ENCODE peak calls at places on chromosomes 12 and 14, in six cellular contexts. J, L, T, V, A and K are unnamed samples. For H3K4me1, the result is how much of the 10 kb centered on the place peaks cover.

GRCh38 chr12:108814462-108815211 is 42.7 kb downstream of the SSH1 start:
- DNase-seq in J (peak), L (no peak), T (no peak), V (no peak), A (no peak), K (no peak)

GRCh38 chr14:22296722-22297121 is 292.3 kb downstream of the DAD1 start:
- DNase-seq in J (no peak), L (no peak), T (no peak), V (no peak), A (no peak), K (no peak)

GRCh38 chr12:130335517-130336392 is 1.9 kb upstream of the PIWIL1 start:
- DNase-seq in J (no peak), L (no peak), T (peak), V (no peak), A (no peak), K (peak)

GRCh38 chr12:123492290-123492689 is 34.4 kb downstream of the SNRNP35 start:
- DNase-seq in J (no peak), L (no peak), T (no peak), V (no peak), A (peak), K (no peak)

GRCh38 chr12:7060353-7060954 is at the start of gene C1S:
- DNase-seq in J (peak), L (no peak), T (no peak), V (peak), A (peak), K (peak)

GRCh38 chr14:29927596-29928341 is at the start of gene PRKD1:
- DNase-seq in J (no peak), L (peak), T (no peak), V (peak), A (no peak), K (peak)

GRCh38 chr12:53452159-53453077 is 516 bp downstream of the PCBP2 start:
- DNase-seq in J (peak), L (peak), T (no peak), V (peak), A (peak), K (peak)

GRCh38 chr12:10140001-10140400 is 10.0 kb upstream of the CLEC7A start:
- DNase-seq in J (no peak), L (no peak), T (peak), V (no peak), A (no peak), K (no peak)

GRCh38 chr14:59754256-59754655 is 116.3 kb downstream of the RTN1 start:
- DNase-seq in J (no peak), L (no peak), T (no peak), V (no peak), A (no peak), K (no peak)

GRCh38 chr14:75494898-75495297 is 27.4 kb upstream of the BATF start:
- DNase-seq in J (no peak), L (no peak), T (no peak), V (no peak), A (no peak), K (no peak)

GRCh38 chr14:99619873-99620834 is 16.1 kb upstream of the CCDC85C start:
- DNase-seq in J (no peak), L (no peak), T (no peak), V (no peak), A (no peak), K (no peak)

GRCh38 chr12:49288412-49288853 is 6.5 kb upstream of the PRPH start:
- DNase-seq in J (peak), L (peak), T (peak), V (peak), A (no peak), K (peak)

GRCh38 chr12:52603314-52603713 is 2.1 kb upstream of the KRT72 start:
- DNase-seq in J (no peak), L (no peak), T (no peak), V (no peak), A (no peak), K (no peak)

GRCh38 chr14:87001333-87001732 is 991.6 kb downstream of the GALC start:
- DNase-seq in J (no peak), L (no peak), T (no peak), V (no peak), A (no peak), K (no peak)

GRCh38 chr12:65838330-65838976 is 14.2 kb downstream of the HMGA2 start:
- DNase-seq in J (no peak), L (no peak), T (no peak), V (no peak), A (no peak), K (no peak)
- H3K4me1 ChIP-seq in J (under half), L (under half), T (under half), V (under half), A (under half), K (under half)

GRCh38 chr12:31590730-31591307 is at the start of gene DENND5B:
- DNase-seq in J (peak), L (peak), T (no peak), V (peak), A (peak), K (peak)
- TF ChIP-seq POLR2A in J (no peak), L (peak), T (peak), V (no peak), A (peak), K (peak)

DNA sequence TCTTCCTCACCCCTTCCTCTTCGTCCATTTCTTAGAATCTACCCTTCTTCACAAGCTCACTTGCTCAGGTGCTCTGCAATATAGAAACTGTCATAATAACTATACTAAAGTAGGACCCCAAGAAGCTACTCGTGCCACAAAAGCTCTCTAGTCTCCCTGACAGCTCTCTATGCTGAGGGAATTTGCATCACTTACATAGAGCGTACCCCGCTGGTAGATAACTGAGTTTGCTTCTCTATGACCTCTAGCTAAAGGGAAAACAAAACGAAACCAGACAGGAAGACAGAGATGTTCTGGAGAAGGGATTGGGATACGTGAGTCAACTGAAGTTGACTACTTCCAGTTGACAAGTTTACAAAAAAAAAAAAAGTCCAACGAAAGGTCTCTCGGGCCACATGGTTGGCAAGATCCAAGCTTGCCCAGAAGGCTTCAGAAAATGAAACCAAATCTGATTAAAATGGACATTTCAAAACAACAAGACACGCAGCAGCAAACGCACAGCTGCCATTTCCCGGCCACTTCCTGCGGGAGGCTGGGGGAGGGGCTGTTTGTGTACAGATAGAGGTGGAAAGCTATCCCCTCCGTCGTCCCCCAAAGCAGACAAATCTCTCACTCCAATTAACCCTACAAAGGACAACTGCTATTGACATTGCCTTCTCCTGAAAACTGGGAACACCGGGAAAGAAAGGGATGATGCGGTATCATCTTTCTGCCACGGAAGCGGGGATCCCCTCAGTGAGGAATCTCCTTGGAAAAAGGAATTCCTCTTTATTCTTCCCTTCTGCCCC is 1.3 kb downstream of the BAZ2A start:
- DNase-seq in J (peak), L (peak), T (no peak), V (peak), A (peak), K (peak)
- H3K4me1 ChIP-seq in J (under half), L (under half), T (under half), V (half or more), A (half or more), K (under half)

DNA sequence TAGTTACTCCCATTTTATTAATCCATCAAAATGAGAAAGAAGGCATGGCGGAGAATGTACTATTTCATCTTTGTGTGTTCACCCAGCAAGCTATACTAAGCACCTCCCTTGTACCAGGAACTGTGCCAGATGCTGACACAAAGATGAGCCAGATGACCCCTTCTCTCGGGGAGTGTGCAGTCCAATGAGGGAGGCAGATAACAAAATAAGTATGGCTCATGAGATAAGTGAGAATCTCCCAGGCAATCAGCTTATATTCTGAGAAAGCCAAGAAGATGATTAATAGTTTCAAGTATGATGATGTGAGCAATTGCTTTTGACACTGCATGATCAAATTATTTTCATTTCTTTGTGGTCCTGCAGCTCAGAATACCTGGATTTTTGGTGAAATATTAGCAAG is 1.3 kb upstream of the TMEM233 start:
- DNase-seq in J (no peak), L (no peak), T (no peak), V (no peak), A (no peak), K (no peak)
- TF ChIP-seq POLR2A in J (no peak), L (no peak), T (no peak), V (no peak), A (no peak), K (no peak)

GRCh38 chr12:48105321-48105866 is 485 bp downstream of the SENP1 start:
- DNase-seq in J (no peak), L (no peak), T (peak), V (no peak), A (no peak), K (no peak)
- H3K4me1 ChIP-seq in J (under half), L (under half), T (under half), V (under half), A (under half), K (under half)

GRCh38 chr12:9091933-9092598 is 23.7 kb downstream of the A2M start:
- DNase-seq in J (no peak), L (no peak), T (no peak), V (no peak), A (no peak), K (no peak)

GRCh38 chr12:9095322-9095721 is 20.4 kb downstream of the A2M start:
- DNase-seq in J (no peak), L (no peak), T (no peak), V (no peak), A (no peak), K (no peak)

GRCh38 chr12:9098115-9098452 is 17.6 kb downstream of the A2M start:
- DNase-seq in J (no peak), L (no peak), T (no peak), V (no peak), A (no peak), K (no peak)

GRCh38 chr12:9096563-9097176 is 19.0 kb downstream of the A2M start:
- DNase-seq in J (no peak), L (no peak), T (no peak), V (no peak), A (no peak), K (no peak)

GRCh38 chr12:9094512-9095206 is 21.1 kb downstream of the A2M start:
- DNase-seq in J (no peak), L (no peak), T (no peak), V (no peak), A (no peak), K (no peak)
- TF ChIP-seq POLR2A in J (no peak), L (no peak), T (no peak), V (no peak), A (no peak), K (no peak)

DNA sequence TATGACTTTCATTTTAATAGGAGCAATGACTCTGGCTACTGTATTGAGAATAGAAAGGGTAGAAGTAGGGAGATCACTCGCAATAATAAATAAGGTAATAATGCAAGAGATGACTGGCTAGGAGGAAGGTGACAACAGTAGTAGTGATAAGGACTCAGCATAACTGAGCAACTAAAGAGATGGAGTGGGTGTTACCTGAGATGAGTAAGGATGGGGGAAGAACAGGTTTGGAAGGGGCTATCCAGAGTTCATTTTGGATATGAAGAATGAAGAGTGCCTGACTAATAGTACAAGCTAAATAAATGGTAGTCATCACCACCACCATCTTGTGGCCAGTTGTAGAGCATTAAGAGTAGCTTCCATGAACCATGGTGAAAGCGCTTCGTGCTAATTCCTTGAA is 101.1 kb downstream of the RPS6KA5 start:
- DNase-seq in J (no peak), L (no peak), T (no peak), V (no peak), A (no peak), K (no peak)
- H3K4me1 ChIP-seq in J (under half), L (under half), T (under half), V (under half), A (under half), K (under half)

GRCh38 chr12:76543831-76544347 is 15.7 kb downstream of the OSBPL8 start:
- DNase-seq in J (no peak), L (no peak), T (no peak), V (no peak), A (no peak), K (no peak)

GRCh38 chr12:76539727-76540126 is 19.8 kb downstream of the OSBPL8 start:
- DNase-seq in J (no peak), L (no peak), T (no peak), V (no peak), A (no peak), K (no peak)

GRCh38 chr12:76545486-76545885 is 14.1 kb downstream of the OSBPL8 start:
- DNase-seq in J (no peak), L (no peak), T (no peak), V (no peak), A (no peak), K (no peak)

GRCh38 chr12:76544601-76545261 is 14.8 kb downstream of the OSBPL8 start:
- DNase-seq in J (no peak), L (no peak), T (no peak), V (no peak), A (no peak), K (no peak)

DNA sequence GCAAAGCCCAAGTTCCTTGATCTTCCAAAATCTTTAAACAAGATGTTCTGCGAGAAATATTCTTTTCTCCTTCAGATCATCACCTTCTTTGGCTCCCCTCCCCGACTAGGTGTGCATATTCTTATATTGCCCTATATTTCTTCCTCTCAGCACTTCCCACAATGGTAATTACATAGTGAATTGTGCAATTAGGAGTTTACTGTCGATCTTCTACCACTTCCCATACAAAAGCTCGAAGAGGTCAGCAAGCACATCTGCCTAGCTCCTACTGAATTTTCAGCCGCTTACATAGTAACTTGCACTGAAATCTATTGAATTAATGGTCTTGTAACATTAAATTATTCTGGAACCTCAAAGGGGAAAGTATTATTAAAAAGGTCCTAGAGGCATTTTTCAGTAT is 16.7 kb downstream of the OSBPL8 start:
- DNase-seq in J (no peak), L (no peak), T (no peak), V (no peak), A (no peak), K (no peak)
- TF ChIP-seq POLR2A in J (no peak), L (no peak), T (no peak), V (no peak), A (no peak), K (no peak)

DNA sequence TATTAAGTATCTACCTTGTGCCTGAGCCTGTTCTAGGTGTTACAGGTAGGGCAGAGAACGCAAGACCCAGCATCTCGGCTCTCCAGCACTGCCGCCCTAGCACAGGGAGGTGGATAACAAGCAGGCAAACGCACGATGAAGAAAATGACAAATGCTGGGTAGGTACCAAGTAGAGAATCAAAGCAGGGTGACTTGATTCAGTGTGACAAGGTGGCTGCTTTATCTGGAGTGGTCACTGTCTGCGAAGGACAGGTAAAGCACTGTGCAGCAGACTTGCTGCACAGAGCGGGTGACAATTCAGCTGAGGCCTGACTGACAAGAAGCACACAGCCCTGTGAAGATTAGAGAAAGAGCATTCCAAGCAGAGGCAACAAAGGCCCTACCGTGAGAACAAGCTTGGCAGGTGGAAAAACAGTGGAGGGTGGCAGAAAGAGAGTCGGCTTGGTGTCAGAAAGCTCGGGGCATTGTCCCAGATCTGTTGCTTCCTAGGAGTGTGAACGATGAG is 12.9 kb downstream of the PRKCH start:
- DNase-seq in J (no peak), L (no peak), T (no peak), V (no peak), A (no peak), K (no peak)
- H3K4me1 ChIP-seq in J (under half), L (under half), T (under half), V (under half), A (under half), K (under half)

GRCh38 chr12:21562859-21563258 is 36.8 kb downstream of the SPX start:
- DNase-seq in J (no peak), L (no peak), T (no peak), V (no peak), A (no peak), K (no peak)

GRCh38 chr12:21573733-21574358 is 30.8 kb downstream of the GYS2 start:
- DNase-seq in J (no peak), L (no peak), T (no peak), V (no peak), A (no peak), K (no peak)

GRCh38 chr12:21566907-21567355 is 37.7 kb downstream of the GYS2 start:
- DNase-seq in J (no peak), L (no peak), T (no peak), V (no peak), A (no peak), K (no peak)

GRCh38 chr12:21566223-21566906 is 38.3 kb downstream of the GYS2 start:
- DNase-seq in J (no peak), L (no peak), T (no peak), V (no peak), A (no peak), K (no peak)

GRCh38 chr12:21568115-21568514 is 36.5 kb downstream of the GYS2 start:
- DNase-seq in J (no peak), L (no peak), T (no peak), V (no peak), A (no peak), K (no peak)
- TF ChIP-seq POLR2A in J (no peak), L (no peak), T (no peak), V (no peak), A (no peak), K (no peak)